ENCODE peak calls at places on chromosomes 16 and 17, in eight cellular contexts. S is stimulated activated CD4-positive, alpha-beta T cell treated with anti-CD3 and anti-CD28 coated beads, Interleukin-1b, Interleukin-23, amount 100 ng/mL, for 1 hour; Y is NCI-H774; C is activated T-cell treated with anti-CD3 and anti-CD28 coated beads for 1 hour; M is neural crest cell; L is NCI-H146; B is esophagus muscularis mucosa; O is fibroblast of the conjunctiva. F is an unnamed sample.
A peak's percentile ranks its signal among the peaks of the same experiment; 100 is the strongest.

GRCh38 chr17:4533522-4534502 is 21.4 kb downstream of the MYBBP1A start:
- DNase-seq in S (no peak), Y (no peak), C (no peak), M (peak; percentile 45), L (no peak), B (no peak), O (no peak), F (no peak)

GRCh38 chr17:8393470-8394231 is 4.0 kb downstream of the RNF222 start:
- DNase-seq in S (no peak), Y (no peak), C (no peak), M (no peak), L (no peak), B (peak; percentile 82), O (no peak), F (no peak)

GRCh38 chr16:86300746-86301480 is 209.4 kb upstream of the FOXF1 start:
- DNase-seq in S (no peak), Y (no peak), C (no peak), M (no peak), L (no peak), B (no peak), O (no peak), F (no peak)

GRCh38 chr16:59878999-59879398 is 1144.9 kb upstream of the GOT2 start:
- DNase-seq in S (no peak), Y (no peak), C (no peak), M (no peak), L (no peak), B (no peak), O (no peak), F (no peak)

GRCh38 chr17:66570353-66571195 is 264.3 kb upstream of the CACNG5 start:
- DNase-seq in S (no peak), Y (no peak), C (no peak), M (no peak), L (no peak), B (no peak), O (no peak), F (no peak)

GRCh38 chr17:61862975-61863800 is at the start of gene BRIP1:
- DNase-seq in S (peak; percentile 62), Y (peak; percentile 97), C (peak; percentile 78), M (peak; percentile 82), L (peak; percentile 95), B (peak; percentile 98), O (peak; percentile 86), F (peak; percentile 79)

GRCh38 chr16:19831678-19832077 is 53.0 kb downstream of the GPRC5B start:
- DNase-seq in S (no peak), Y (no peak), C (no peak), M (no peak), L (no peak), B (no peak), O (no peak), F (no peak)

GRCh38 chr16:86520317-86521210 is 10.2 kb downstream of the FOXF1 start:
- DNase-seq in S (no peak), Y (no peak), C (no peak), M (no peak), L (no peak), B (no peak), O (no peak), F (no peak)

GRCh38 chr16:58011652-58012051 is 10.4 kb downstream of the USB1 start:
- DNase-seq in S (no peak), Y (no peak), C (no peak), M (no peak), L (no peak), B (no peak), O (no peak), F (no peak)

GRCh38 chr16:86026916-86027315 is 128.0 kb downstream of the IRF8 start:
- DNase-seq in S (no peak), Y (no peak), C (no peak), M (no peak), L (no peak), B (no peak), O (no peak), F (no peak)

GRCh38 chr17:48745381-48746275 is 17.1 kb upstream of the HOXB13 start:
- DNase-seq in S (no peak), Y (no peak), C (no peak), M (no peak), L (no peak), B (no peak), O (no peak), F (no peak)

GRCh38 chr17:76032073-76032779 is 5.1 kb upstream of the EVPL start:
- DNase-seq in S (no peak), Y (peak; percentile 48), C (no peak), M (no peak), L (peak; percentile 83), B (no peak), O (no peak), F (no peak)

GRCh38 chr16:30623558-30624283 is 13.5 kb upstream of the ZNF689 start:
- DNase-seq in S (no peak), Y (no peak), C (no peak), M (no peak), L (no peak), B (no peak), O (no peak), F (no peak)

GRCh38 chr16:74874912-74875311 is 100.3 kb upstream of the FA2H start:
- DNase-seq in S (no peak), Y (no peak), C (no peak), M (no peak), L (no peak), B (no peak), O (no peak), F (no peak)

GRCh38 chr16:87789437-87790277 is 23.9 kb upstream of the KLHDC4 start:
- DNase-seq in S (no peak), Y (no peak), C (no peak), M (no peak), L (no peak), B (no peak), O (no peak), F (no peak)

GRCh38 chr17:56499799-56500388 is 93.6 kb upstream of the NOG start:
- DNase-seq in S (no peak), Y (no peak), C (peak; percentile 1), M (no peak), L (no peak), B (no peak), O (peak; percentile 6), F (no peak)

GRCh38 chr16:70476272-70477020 is 22.1 kb downstream of the FCSK start:
- DNase-seq in S (no peak), Y (no peak), C (no peak), M (no peak), L (no peak), B (no peak), O (no peak), F (no peak)

GRCh38 chr17:6110592-6110991 is 40.4 kb downstream of the WSCD1 start:
- DNase-seq in S (no peak), Y (no peak), C (no peak), M (no peak), L (no peak), B (no peak), O (no peak), F (no peak)

GRCh38 chr16:55478827-55479559 is at the start of gene MMP2:
- DNase-seq in S (no peak), Y (no peak), C (no peak), M (peak; percentile 62), L (no peak), B (peak; percentile 95), O (peak; percentile 61), F (no peak)

GRCh38 chr16:70588565-70588964 is 57.8 kb upstream of the IL34 start:
- DNase-seq in S (no peak), Y (no peak), C (no peak), M (no peak), L (no peak), B (no peak), O (no peak), F (no peak)

GRCh38 chr17:17804007-17804406 is 32.8 kb downstream of the SREBF1 start:
- DNase-seq in S (no peak), Y (no peak), C (no peak), M (no peak), L (no peak), B (no peak), O (no peak), F (no peak)

GRCh38 chr16:85829751-85830445 is 30.4 kb downstream of the COX4I1 start:
- DNase-seq in S (no peak), Y (no peak), C (no peak), M (no peak), L (no peak), B (no peak), O (no peak), F (no peak)

F was measured in activated T-helper 1 cell treated with Interleukin-2 at 50 U/mL for 16 hours.